ENCODE peak calls at places on chromosomes 12 and 14, in five cellular contexts. H, X, M, T and B are unnamed samples. For H3K4me1, the result is how much of the 10 kb centered on the place peaks cover.

GRCh38 chr12:79664518-79664917 is 26.2 kb downstream of the PAWR start:
- DNase-seq in M (no peak), T (no peak), H (no peak), X (no peak), B (no peak)

GRCh38 chr12:100058482-100059029 is 73.8 kb upstream of the ANKS1B start:
- DNase-seq in H (no peak), M (peak), X (no peak), T (no peak), B (no peak)

GRCh38 chr14:68232643-68233055 is 413.1 kb downstream of the RAD51B start:
- DNase-seq in H (no peak), X (no peak), M (peak), T (no peak), B (peak)

GRCh38 chr12:91406920-91407341 is 224.3 kb upstream of the DCN start:
- DNase-seq in H (no peak), M (no peak), T (no peak), X (no peak), B (peak)

GRCh38 chr14:67358914-67359313 is 690 bp downstream of the ATP6V1D start:
- DNase-seq in H (no peak), M (no peak), X (no peak), T (no peak), B (no peak)

GRCh38 chr14:65164068-65164824 is 61.9 kb upstream of the MAX start:
- DNase-seq in T (no peak), X (peak), M (peak), H (no peak), B (peak)

GRCh38 chr12:38961044-38961443 is 55.7 kb upstream of the CPNE8 start:
- DNase-seq in X (no peak), H (no peak), M (no peak), T (no peak), B (no peak)

GRCh38 chr14:52299692-52300278 is 14.3 kb upstream of the PTGER2 start:
- DNase-seq in H (no peak), X (peak), T (no peak), M (peak), B (no peak)

GRCh38 chr12:46752396-46752795 is 73.4 kb downstream of the SLC38A4 start:
- DNase-seq in X (no peak), M (peak), T (no peak), H (no peak), B (no peak)

GRCh38 chr12:94753071-94753779 is 102.9 kb upstream of the TMCC3 start:
- DNase-seq in T (peak), M (no peak), X (no peak), H (no peak), B (no peak)

GRCh38 chr12:131983554-131983953 is 33.8 kb downstream of the EP400 start:
- DNase-seq in M (no peak), X (no peak), H (no peak), T (no peak), B (peak)

GRCh38 chr12:113242560-113242959 is 21.3 kb downstream of the TPCN1 start:
- DNase-seq in X (no peak), T (no peak), M (no peak), H (no peak), B (no peak)

GRCh38 chr14:68961781-68962584 is 17.1 kb downstream of the ACTN1 start:
- DNase-seq in T (no peak), M (peak), H (no peak), X (no peak), B (peak)

GRCh38 chr12:43578782-43579181 is 26.8 kb upstream of the ADAMTS20 start:
- DNase-seq in M (peak), H (no peak), X (no peak), T (no peak), B (no peak)

GRCh38 chr12:18753481-18754117 is 15.7 kb downstream of the CAPZA3 start:
- DNase-seq in X (no peak), H (no peak), T (no peak), M (peak), B (no peak)

GRCh38 chr14:89386214-89386886 is 30.7 kb downstream of the FOXN3 start:
- DNase-seq in H (no peak), T (peak), X (no peak), M (peak), B (no peak)

GRCh38 chr14:105074601-105075053 is 9.4 kb upstream of the GPR132 start:
- DNase-seq in H (no peak), M (no peak), X (no peak), T (peak), B (no peak)

GRCh38 chr14:70011098-70011497 is 131.9 kb downstream of the SMOC1 start:
- DNase-seq in T (no peak), M (no peak), H (no peak), X (no peak), B (no peak)

GRCh38 chr12:121755591-121755990 is 37.9 kb downstream of the RHOF start:
- DNase-seq in H (no peak), M (no peak), T (no peak), X (no peak), B (no peak)

GRCh38 chr12:101243074-101243473 is 33.0 kb upstream of the SLC5A8 start:
- DNase-seq in H (no peak), T (no peak), X (no peak), M (no peak), B (no peak)

GRCh38 chr14:33163109-33163508 is 224.4 kb downstream of the NPAS3 start:
- DNase-seq in H (no peak), T (no peak), X (no peak), M (no peak), B (no peak)

GRCh38 chr12:119959435-119959834 is 29.6 kb upstream of the BICDL1 start:
- DNase-seq in X (no peak), T (no peak), H (no peak), M (no peak), B (no peak)

GRCh38 chr12:68434391-68435007 is 102.3 kb upstream of the MDM1 start:
- DNase-seq in T (no peak), M (no peak), X (no peak), H (no peak), B (no peak)

GRCh38 chr12:129186952-129187351 is 333.7 kb downstream of the GLT1D1 start:
- DNase-seq in T (no peak), M (no peak), X (no peak), H (no peak), B (no peak)

GRCh38 chr12:124768462-124769165 is 95.0 kb downstream of the SCARB1 start:
- DNase-seq in X (no peak), H (no peak), M (peak), T (no peak), B (peak)

GRCh38 chr14:23346693-23347405 is 5.8 kb downstream of the SLC22A17 start:
- DNase-seq in H (no peak), M (no peak), T (no peak), X (no peak), B (no peak)

GRCh38 chr14:36070056-36071043 is 106.2 kb downstream of the PTCSC3 start:
- DNase-seq in H (peak), X (no peak), T (no peak), M (peak), B (peak)

GRCh38 chr12:80373666-80374065 is 70.4 kb upstream of the PTPRQ start:
- DNase-seq in H (no peak), M (no peak), T (no peak), X (no peak), B (no peak)

GRCh38 chr14:104320611-104321086 is 182.3 kb downstream of the KIF26A start:
- DNase-seq in T (peak), M (no peak), X (no peak), H (peak), B (no peak)

GRCh38 chr14:50862171-50862570 is 9.7 kb upstream of the ABHD12B start:
- DNase-seq in M (peak), T (no peak), H (no peak), X (no peak), B (no peak)

GRCh38 chr12:108180255-108181094 is 51.4 kb downstream of the WSCD2 start:
- DNase-seq in T (no peak), X (no peak), H (no peak), M (no peak), B (no peak)

GRCh38 chr12:2796187-2796663 is 1.5 kb downstream of the FKBP4 start:
- DNase-seq in M (no peak), X (no peak), H (no peak), T (no peak), B (no peak)

GRCh38 chr12:117014342-117014887 is 84.8 kb downstream of the TESC start:
- DNase-seq in M (no peak), H (no peak), X (no peak), T (no peak), B (no peak)

GRCh38 chr12:108495054-108495453 is 20.0 kb upstream of the FICD start:
- DNase-seq in X (no peak), H (no peak), M (peak), T (no peak), B (no peak)

GRCh38 chr12:109999649-109999971 is 380 bp downstream of the ANKRD13A start:
- DNase-seq in X (no peak), H (peak), T (peak), M (no peak), B (no peak)

GRCh38 chr14:33297565-33297964 is 358.9 kb downstream of the NPAS3 start:
- DNase-seq in H (no peak), M (no peak), X (no peak), T (no peak), B (no peak)

GRCh38 chr14:20667957-20668356 is 16.4 kb upstream of the RNASE4 start:
- DNase-seq in X (no peak), M (no peak), H (no peak), T (no peak), B (no peak)
- H3K4me1 ChIP-seq in X (under half), M (under half), H (under half), T (under half), B (under half)

DNA sequence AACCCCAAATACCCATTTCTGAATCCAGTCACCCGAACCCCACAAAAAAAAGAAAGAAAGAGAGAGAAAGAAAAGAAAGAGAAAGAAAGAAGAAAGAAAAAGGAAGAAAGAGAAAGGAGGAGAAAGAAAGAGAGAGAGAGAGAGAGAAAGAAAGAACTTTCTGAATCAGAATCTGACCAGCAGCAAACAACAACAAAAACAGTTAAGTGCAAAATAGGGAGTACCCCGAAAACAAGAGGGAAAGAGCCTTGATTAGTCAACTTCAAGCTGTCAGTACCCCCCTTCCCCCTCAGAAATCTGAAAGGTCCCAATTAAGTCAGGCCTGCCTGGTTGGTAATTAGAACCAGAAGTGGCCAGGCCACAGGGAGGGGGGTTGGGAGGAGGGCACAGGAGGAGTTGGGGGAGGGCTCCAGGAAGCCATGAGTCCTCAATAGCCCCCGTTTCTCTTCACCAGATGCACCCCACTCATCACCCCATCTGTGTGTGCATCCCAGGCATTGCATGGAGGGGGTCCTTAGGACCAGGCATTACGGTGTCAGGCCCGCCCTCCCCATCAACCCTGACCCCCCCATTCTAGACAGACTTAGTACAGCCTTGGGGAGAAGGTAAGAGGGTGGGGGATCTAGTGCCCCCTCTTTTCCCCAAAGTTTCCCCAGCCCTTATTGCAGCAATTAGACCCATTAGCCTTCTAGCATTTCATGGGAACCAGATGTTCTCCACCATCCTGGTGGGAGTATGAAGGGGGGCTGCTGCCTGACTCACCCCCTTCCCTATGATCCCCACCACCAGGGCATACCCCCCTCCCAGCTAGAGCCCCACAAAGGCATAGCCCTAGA is 9.6 kb downstream of the RARG start:
- DNase-seq in X (no peak), T (no peak), H (peak), M (no peak), B (peak)
- H3K4me3 ChIP-seq in X (peak), T (peak), H (peak), M (peak), B (peak)

DNA sequence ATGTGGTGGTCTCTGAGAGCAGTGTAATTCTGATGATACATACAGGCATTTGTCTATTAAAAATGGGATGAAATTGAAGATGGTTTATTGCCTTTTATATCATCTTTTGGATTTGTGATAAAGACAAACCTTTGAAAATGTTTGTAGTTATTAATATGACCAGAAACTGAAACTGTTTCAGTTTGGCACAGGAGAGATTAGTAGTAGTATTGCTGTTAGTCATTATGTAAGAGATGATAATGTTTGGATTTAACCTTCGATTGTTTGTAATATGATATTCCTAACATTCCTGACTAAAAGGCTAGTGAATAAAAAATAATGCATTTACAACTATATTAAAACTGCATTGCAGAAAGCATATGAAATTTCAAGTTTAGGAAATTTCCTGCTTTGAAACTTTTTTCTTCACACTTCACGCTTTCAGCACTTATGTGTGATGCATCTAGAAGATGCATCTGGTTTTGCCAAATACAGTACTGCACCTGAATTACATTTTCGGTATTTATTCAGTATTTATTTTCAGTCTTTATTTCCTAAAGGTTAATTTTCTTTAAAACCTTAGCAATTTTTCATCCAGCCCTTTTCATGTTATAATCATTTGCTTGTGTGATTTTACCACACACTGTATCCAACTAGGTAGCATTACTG is 25.5 kb downstream of the ADIPOR2 start:
- DNase-seq in M (peak), H (no peak), T (no peak), X (no peak), B (no peak)
- H3K4me1 ChIP-seq in M (under half), H (half or more), T (half or more), X (under half), B (under half)

DNA sequence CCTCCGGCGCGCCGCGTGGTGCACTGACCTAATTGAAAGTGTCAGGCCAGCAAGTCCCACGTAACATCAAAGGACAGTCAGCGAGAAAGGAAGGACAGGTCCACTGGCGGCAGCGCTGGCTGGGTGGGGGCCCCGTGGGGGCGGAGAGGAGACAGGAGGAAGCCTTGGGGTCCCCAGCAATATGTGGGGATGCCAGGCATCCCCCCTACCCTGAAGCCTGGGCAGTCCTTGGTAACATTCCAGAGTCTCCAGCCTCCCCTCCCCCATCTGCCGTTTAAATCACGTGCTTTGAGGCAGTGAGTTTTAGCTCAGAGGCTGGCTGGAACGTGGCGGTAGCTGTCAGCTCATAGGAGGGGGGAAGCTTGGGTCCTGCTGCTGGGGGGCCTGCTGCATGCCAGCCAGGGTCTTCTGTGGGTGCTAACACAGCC is 159.2 kb downstream of the CALM1 start:
- DNase-seq in H (peak), T (peak), M (no peak), X (no peak), B (no peak)
- H3K4me3 ChIP-seq in H (peak), T (no peak), M (no peak), X (no peak), B (no peak)

DNA sequence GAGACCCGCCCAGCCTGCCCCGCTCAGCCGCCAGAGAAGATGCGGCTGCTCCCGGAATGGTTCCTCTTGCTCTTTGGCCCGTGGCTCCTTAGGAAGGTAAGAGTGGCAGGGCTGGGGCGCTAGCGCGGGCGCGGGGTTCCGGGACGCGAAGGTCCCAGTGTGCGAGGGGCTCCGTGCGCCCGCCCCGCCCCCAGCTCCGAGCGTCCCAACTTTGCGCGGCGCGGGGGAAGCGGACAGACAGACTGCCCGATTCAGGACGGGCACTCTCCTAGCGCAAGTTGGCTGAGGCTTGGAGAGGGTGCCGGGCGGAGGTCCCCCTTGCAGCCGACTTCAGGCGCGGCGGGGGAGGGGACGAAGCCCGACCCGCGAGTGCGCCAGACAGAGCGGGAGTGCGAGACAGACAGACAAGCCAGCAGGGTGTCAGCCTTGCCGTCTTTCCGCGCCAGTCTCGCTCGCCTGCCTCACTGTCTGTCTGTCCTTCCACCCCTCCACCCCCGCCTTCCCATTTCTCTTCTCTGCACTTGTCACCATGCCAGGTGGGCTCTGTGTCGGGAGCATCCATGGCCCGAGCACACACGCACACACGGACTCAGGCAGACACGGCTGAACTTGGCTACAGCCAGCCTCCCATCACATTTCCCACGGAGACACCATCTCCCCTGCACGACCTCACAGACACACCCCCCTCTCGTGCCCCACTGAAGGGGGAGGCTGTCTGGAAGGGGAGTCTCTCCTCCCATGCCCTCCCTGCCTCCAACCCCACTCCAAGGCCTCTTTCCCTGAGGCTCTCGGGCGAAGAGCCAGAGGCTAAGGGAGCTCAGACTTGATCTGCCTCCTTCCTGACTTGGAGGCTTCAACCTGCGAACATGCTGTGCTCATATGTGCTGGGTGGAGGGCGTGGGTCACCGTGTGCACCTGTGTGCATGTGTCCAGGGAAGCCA is 607 bp downstream of the NXPH4 start:
- DNase-seq in H (no peak), X (peak), T (no peak), M (no peak), B (no peak)
- H3K4me1 ChIP-seq in H (under half), X (under half), T (under half), M (under half), B (under half)

GRCh38 chr12:10215451-10215850 is 2.8 kb downstream of the GABARAPL1 start:
- DNase-seq in M (no peak), T (no peak), X (no peak), H (no peak), B (no peak)

GRCh38 chr12:10213168-10214130 is 772 bp downstream of the GABARAPL1 start:
- DNase-seq in H (peak), T (peak), M (peak), X (peak), B (peak)

GRCh38 chr12:10214131-10214876 is 1.6 kb downstream of the GABARAPL1 start:
- DNase-seq in H (no peak), X (peak), T (no peak), M (peak), B (peak)

GRCh38 chr12:10212623-10213131 is at the start of gene GABARAPL1:
- DNase-seq in H (peak), M (peak), X (peak), T (peak), B (peak)

GRCh38 chr12:10214877-10215267 is 2.2 kb downstream of the GABARAPL1 start:
- DNase-seq in T (no peak), H (no peak), M (no peak), X (no peak), B (no peak)
- H3K4me3 ChIP-seq in T (peak), H (peak), M (peak), X (no peak), B (peak)

GRCh38 chr12:11732760-11733159 is 83.3 kb downstream of the ETV6 start:
- DNase-seq in X (no peak), H (no peak), T (no peak), M (no peak), B (no peak)
- H3K4me1 ChIP-seq in X (half or more), H (half or more), T (under half), M (under half), B (under half)

GRCh38 chr14:93430319-93430801 is 379 bp upstream of the UNC79 start:
- DNase-seq in M (no peak), T (no peak), X (no peak), H (no peak), B (no peak)
- H3K4me3 ChIP-seq in M (no peak), T (no peak), X (no peak), H (no peak), B (no peak)